ENCODE peak calls at places on chromosomes 1 and 21, in eight cellular contexts. F, C, L, P, Y, Z, N and J are unnamed samples.

GRCh38 chr1:183069562-183070216 is 46.5 kb downstream of the LAMC1 start:
- DNase-seq in L (no peak), C (no peak), F (no peak), Y (peak; percentile 18), Z (peak; percentile 69), N (no peak), P (no peak), J (peak; percentile 78)

GRCh38 chr1:61054636-61055035 is 27.7 kb upstream of the NFIA start:
- DNase-seq in Z (no peak), N (no peak), C (no peak), L (no peak), F (no peak), P (no peak), Y (no peak), J (no peak)

GRCh38 chr1:184621262-184621661 is 133.4 kb downstream of the EDEM3 start:
- DNase-seq in N (peak; percentile 71), L (no peak), F (no peak), Y (no peak), P (no peak), C (no peak), Z (no peak), J (no peak)

GRCh38 chr1:19070197-19070651 is 113.7 kb upstream of the IFFO2 start:
- DNase-seq in P (peak; percentile 33), Z (no peak), F (no peak), L (no peak), C (no peak), Y (no peak), N (no peak), J (no peak)

GRCh38 chr1:11680270-11681070 is 478 bp downstream of the MAD2L2 start:
- DNase-seq in F (no peak), N (peak; percentile 41), P (no peak), L (no peak), C (no peak), Y (peak; percentile 51), Z (no peak), J (no peak)

GRCh38 chr1:164423136-164423535 is 135.8 kb upstream of the PBX1 start:
- DNase-seq in Y (no peak), Z (no peak), F (no peak), N (no peak), P (no peak), C (no peak), L (no peak), J (no peak)

GRCh38 chr21:45971487-45972352 is 9.8 kb upstream of the COL6A1 start:
- DNase-seq in N (peak; percentile 78), Z (no peak), F (no peak), C (peak; percentile 79), Y (no peak), P (peak; percentile 32), L (peak; percentile 77), J (no peak)

GRCh38 chr21:25571726-25572121 is 35.6 kb downstream of the MRPL39 start:
- DNase-seq in P (no peak), L (no peak), F (no peak), Y (no peak), N (no peak), Z (no peak), C (no peak), J (no peak)

GRCh38 chr1:4054957-4055676 is 155.0 kb upstream of the C1orf174 start:
- DNase-seq in N (no peak), Z (no peak), F (no peak), C (no peak), Y (no peak), L (peak; percentile 58), P (no peak), J (no peak)

GRCh38 chr1:247964933-247965332 is at the start of gene OR2AK2:
- DNase-seq in N (no peak), Y (no peak), P (no peak), C (no peak), F (no peak), Z (no peak), L (no peak), J (no peak)

GRCh38 chr1:228363686-228364067 is 43.0 kb downstream of the TRIM11 start:
- DNase-seq in N (no peak), C (peak; percentile 21), F (no peak), P (no peak), L (no peak), Z (no peak), Y (no peak), J (no peak)

GRCh38 chr21:46226920-46227599 is 1.5 kb downstream of the LSS start:
- DNase-seq in Y (no peak), F (no peak), Z (no peak), P (peak; percentile 47), C (no peak), L (no peak), N (peak; percentile 78), J (no peak)

GRCh38 chr1:109904105-109904817 is 6.4 kb upstream of the CSF1 start:
- DNase-seq in P (no peak), Z (no peak), Y (no peak), F (no peak), C (peak; percentile 30), N (peak; percentile 46), L (no peak), J (no peak)

GRCh38 chr1:1291611-1292441 is 11.6 kb downstream of the SCNN1D start:
- DNase-seq in F (no peak), P (peak; percentile 87), Z (peak; percentile 43), N (peak; percentile 72), C (peak; percentile 58), L (no peak), Y (no peak), J (peak; percentile 65)

GRCh38 chr21:45164124-45164511 is 89.7 kb downstream of the ADARB1 start:
- DNase-seq in L (no peak), C (peak; percentile 82), P (no peak), Z (no peak), N (no peak), Y (no peak), F (no peak), J (no peak)

GRCh38 chr1:15500184-15500958 is 23.6 kb downstream of the CASP9 start:
- DNase-seq in C (no peak), F (no peak), Z (no peak), N (no peak), L (no peak), P (no peak), Y (no peak), J (no peak)

GRCh38 chr1:59343576-59343840 is 46.6 kb downstream of the FGGY start:
- DNase-seq in C (no peak), N (no peak), P (no peak), Z (no peak), L (no peak), F (no peak), Y (no peak), J (no peak)
- TF ChIP-seq CTCF in C (no peak), N (no peak), P (no peak), Z (no peak), L (no peak), F (no peak), Y (no peak), J (no peak)

DNA sequence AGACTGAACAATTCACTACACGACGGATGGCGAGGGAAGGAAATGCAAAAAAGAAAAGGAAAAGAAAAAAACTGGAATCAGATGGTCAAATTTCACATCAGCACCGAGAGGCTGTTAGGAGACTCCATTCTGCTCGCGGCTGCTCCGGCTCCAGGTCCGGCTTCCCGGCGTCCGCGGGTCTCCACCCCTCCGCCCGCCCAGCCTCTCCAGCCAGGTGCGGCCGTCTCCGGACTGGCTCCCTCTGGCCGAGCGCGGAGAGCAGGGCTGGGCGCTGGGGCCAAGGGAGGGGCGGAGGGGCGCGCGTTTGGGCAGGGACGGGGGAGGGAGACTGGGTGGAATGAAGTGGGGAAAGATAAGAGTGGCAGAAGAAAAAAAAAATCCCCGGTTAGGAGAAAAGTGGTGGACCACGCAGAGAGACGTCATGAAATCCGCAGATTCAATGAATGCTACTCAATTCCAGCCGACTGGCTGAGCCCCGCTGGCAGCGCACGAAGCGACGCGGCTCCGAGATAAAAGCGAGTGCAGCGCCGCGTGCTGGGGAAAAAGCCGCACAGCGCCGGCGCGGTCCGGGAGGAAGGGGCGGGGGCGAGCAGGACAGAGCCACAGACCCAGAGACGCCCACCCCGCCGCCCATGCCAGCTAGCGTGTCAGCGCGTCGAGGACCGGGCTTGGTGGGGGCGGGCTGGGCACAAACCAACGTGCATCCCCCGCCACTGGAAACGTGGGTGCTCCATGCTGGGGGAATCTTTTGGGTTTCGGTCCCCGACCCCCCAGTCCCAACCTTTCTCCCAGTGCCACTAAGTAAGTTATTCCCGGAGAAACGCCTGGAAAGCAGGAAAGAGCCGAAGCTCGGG is at the start of gene KCNJ6:
- DNase-seq in Y (peak; percentile 46), C (peak; percentile 17), Z (no peak), L (no peak), N (peak; percentile 50), F (peak; percentile 49), P (no peak), J (no peak)
- TF ChIP-seq CTCF in Y (peak; percentile 37), C (no peak), Z (peak; percentile 92), L (peak; percentile 37), N (peak; percentile 63), F (peak; percentile 58), P (no peak), J (no peak)

GRCh38 chr1:203444077-203444683 is 31.4 kb upstream of the PRELP start:
- DNase-seq in F (no peak), P (no peak), L (peak; percentile 62), N (no peak), Y (no peak), Z (no peak), C (no peak), J (no peak)
- TF ChIP-seq CTCF in F (no peak), P (no peak), L (no peak), N (no peak), Y (peak; percentile 8), Z (no peak), C (no peak), J (no peak)

GRCh38 chr1:9814619-9815018 is 9.1 kb downstream of the CLSTN1 start:
- DNase-seq in C (no peak), L (no peak), N (no peak), P (no peak), F (no peak), Z (no peak), Y (no peak), J (no peak)

GRCh38 chr1:9816199-9816598 is 7.6 kb downstream of the CLSTN1 start:
- DNase-seq in P (no peak), Z (no peak), C (no peak), N (no peak), L (no peak), Y (no peak), F (no peak), J (no peak)

GRCh38 chr1:9821710-9822109 is 2.1 kb downstream of the CLSTN1 start:
- DNase-seq in Y (no peak), F (no peak), C (no peak), Z (no peak), P (no peak), N (no peak), L (no peak), J (no peak)

GRCh38 chr1:9815150-9815549 is 8.6 kb downstream of the CLSTN1 start:
- DNase-seq in N (no peak), C (no peak), P (no peak), Z (no peak), F (no peak), L (no peak), Y (no peak), J (no peak)

DNA sequence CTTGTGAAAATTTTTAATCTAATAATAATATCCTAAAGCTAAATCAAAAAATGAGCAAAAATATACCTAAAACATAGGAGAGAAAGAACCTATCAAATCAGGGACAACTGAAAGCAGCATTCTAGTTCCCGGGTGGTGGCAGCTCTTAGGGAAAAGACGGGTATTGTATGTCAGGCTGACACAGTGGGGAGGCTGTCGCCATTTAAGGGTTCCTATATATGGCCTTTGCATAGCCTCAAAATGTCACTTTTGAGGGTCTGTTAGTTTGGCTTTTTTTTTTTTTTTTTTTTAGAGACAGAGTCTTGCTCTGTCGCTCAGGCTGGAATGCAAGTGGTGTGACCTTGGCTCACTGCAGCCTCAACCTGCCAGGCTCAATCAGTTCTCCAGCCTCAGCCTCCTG is 6.0 kb downstream of the CLSTN1 start:
- DNase-seq in N (no peak), L (no peak), P (no peak), C (no peak), Z (no peak), F (no peak), Y (no peak), J (no peak)
- TF ChIP-seq CTCF in N (no peak), L (no peak), P (no peak), C (no peak), Z (no peak), F (no peak), Y (no peak), J (no peak)